ENCODE peak calls at places on chromosomes 2 and 18, in nine cellular contexts. One of them, this sample, is unnamed.

GRCh38 chr2:108935231-108935863 is 53.7 kb downstream of the EDAR start:
- DNase-seq in SJSA1: no peak
- DNase-seq in NCI-H1105: peak; percentile 45
- DNase-seq in HFFc6: no peak
- DNase-seq in BJ: no peak
- DNase-seq in hepatocyte: no peak
- DNase-seq in EH: no peak
- DNase-seq in PC-3: no peak
- DNase-seq in frontal cortex: no peak
- DNase-seq in this sample: no peak

GRCh38 chr2:187527262-187527661 is 27.0 kb downstream of the TFPI start:
- DNase-seq in SJSA1: no peak
- DNase-seq in NCI-H1105: no peak
- DNase-seq in HFFc6: no peak
- DNase-seq in BJ: peak; percentile 19
- DNase-seq in hepatocyte: no peak
- DNase-seq in EH: peak; percentile 89
- DNase-seq in PC-3: peak; percentile 83
- DNase-seq in frontal cortex: no peak
- DNase-seq in this sample: no peak

GRCh38 chr2:115654362-115654761 is 1211.9 kb downstream of the DPP10 start:
- DNase-seq in SJSA1: no peak
- DNase-seq in NCI-H1105: no peak
- DNase-seq in HFFc6: no peak
- DNase-seq in BJ: no peak
- DNase-seq in hepatocyte: no peak
- DNase-seq in EH: no peak
- DNase-seq in PC-3: no peak
- DNase-seq in frontal cortex: no peak
- DNase-seq in this sample: no peak

GRCh38 chr2:12796617-12797016 is 79.9 kb downstream of the TRIB2 start:
- DNase-seq in SJSA1: peak; percentile 76
- DNase-seq in NCI-H1105: no peak
- DNase-seq in HFFc6: no peak
- DNase-seq in BJ: no peak
- DNase-seq in hepatocyte: no peak
- DNase-seq in EH: no peak
- DNase-seq in PC-3: no peak
- DNase-seq in frontal cortex: no peak
- DNase-seq in this sample: no peak

GRCh38 chr2:215698566-215698965 is 262.7 kb upstream of the FN1 start:
- DNase-seq in SJSA1: peak; percentile 53
- DNase-seq in NCI-H1105: no peak
- DNase-seq in HFFc6: peak; percentile 98
- DNase-seq in BJ: peak; percentile 97
- DNase-seq in hepatocyte: no peak
- DNase-seq in EH: peak; percentile 99
- DNase-seq in PC-3: no peak
- DNase-seq in frontal cortex: no peak
- DNase-seq in this sample: no peak

GRCh38 chr18:26332991-26333390 is 106.7 kb downstream of the TAF4B start:
- DNase-seq in SJSA1: no peak
- DNase-seq in NCI-H1105: no peak
- DNase-seq in HFFc6: no peak
- DNase-seq in BJ: no peak
- DNase-seq in hepatocyte: no peak
- DNase-seq in EH: no peak
- DNase-seq in PC-3: no peak
- DNase-seq in frontal cortex: no peak
- DNase-seq in this sample: no peak

GRCh38 chr2:233459426-233459825 is 105.1 kb downstream of the DGKD start:
- DNase-seq in SJSA1: no peak
- DNase-seq in NCI-H1105: no peak
- DNase-seq in HFFc6: no peak
- DNase-seq in BJ: no peak
- DNase-seq in hepatocyte: no peak
- DNase-seq in EH: no peak
- DNase-seq in PC-3: no peak
- DNase-seq in frontal cortex: no peak
- DNase-seq in this sample: no peak

GRCh38 chr2:14565666-14566065 is 66.9 kb upstream of the LRATD1 start:
- DNase-seq in SJSA1: no peak
- DNase-seq in NCI-H1105: no peak
- DNase-seq in HFFc6: no peak
- DNase-seq in BJ: no peak
- DNase-seq in hepatocyte: no peak
- DNase-seq in EH: no peak
- DNase-seq in PC-3: peak; percentile 19
- DNase-seq in frontal cortex: no peak
- DNase-seq in this sample: no peak

GRCh38 chr18:79405019-79405780 is 9.5 kb downstream of the NFATC1 start:
- DNase-seq in SJSA1: no peak
- DNase-seq in NCI-H1105: peak; percentile 1
- DNase-seq in HFFc6: no peak
- DNase-seq in BJ: no peak
- DNase-seq in hepatocyte: no peak
- DNase-seq in EH: no peak
- DNase-seq in PC-3: no peak
- DNase-seq in frontal cortex: no peak
- DNase-seq in this sample: no peak

GRCh38 chr18:9115984-9116383 is 13.5 kb downstream of the NDUFV2 start:
- DNase-seq in SJSA1: no peak
- DNase-seq in NCI-H1105: no peak
- DNase-seq in HFFc6: no peak
- DNase-seq in BJ: no peak
- DNase-seq in hepatocyte: no peak
- DNase-seq in EH: peak; percentile 49
- DNase-seq in PC-3: no peak
- DNase-seq in frontal cortex: no peak
- DNase-seq in this sample: no peak

GRCh38 chr2:145906356-145906755 is 1386.4 kb upstream of the ZEB2 start:
- DNase-seq in SJSA1: no peak
- DNase-seq in NCI-H1105: no peak
- DNase-seq in HFFc6: no peak
- DNase-seq in BJ: no peak
- DNase-seq in hepatocyte: peak; percentile 8
- DNase-seq in EH: no peak
- DNase-seq in PC-3: peak; percentile 93
- DNase-seq in frontal cortex: no peak
- DNase-seq in this sample: no peak

GRCh38 chr2:132582360-132582759 is 87.6 kb downstream of the LYPD1 start:
- DNase-seq in SJSA1: no peak
- DNase-seq in NCI-H1105: peak; percentile 73
- DNase-seq in HFFc6: no peak
- DNase-seq in BJ: no peak
- DNase-seq in hepatocyte: no peak
- DNase-seq in EH: no peak
- DNase-seq in PC-3: peak; percentile 42
- DNase-seq in frontal cortex: no peak
- DNase-seq in this sample: no peak

GRCh38 chr2:205803507-205803906 is 121.2 kb downstream of the NRP2 start:
- DNase-seq in SJSA1: no peak
- DNase-seq in NCI-H1105: no peak
- DNase-seq in HFFc6: no peak
- DNase-seq in BJ: no peak
- DNase-seq in hepatocyte: no peak
- DNase-seq in EH: no peak
- DNase-seq in PC-3: no peak
- DNase-seq in frontal cortex: no peak
- DNase-seq in this sample: no peak

GRCh38 chr18:36153203-36153602 is 23.5 kb downstream of the ELP2 start:
- DNase-seq in SJSA1: no peak
- DNase-seq in NCI-H1105: no peak
- DNase-seq in HFFc6: peak; percentile 86
- DNase-seq in BJ: peak; percentile 85
- DNase-seq in hepatocyte: peak; percentile 50
- DNase-seq in EH: peak; percentile 96
- DNase-seq in PC-3: no peak
- DNase-seq in frontal cortex: no peak
- DNase-seq in this sample: no peak

GRCh38 chr2:203873921-203874631 is 6.5 kb downstream of the CTLA4 start:
- DNase-seq in SJSA1: no peak
- DNase-seq in NCI-H1105: no peak
- DNase-seq in HFFc6: no peak
- DNase-seq in BJ: no peak
- DNase-seq in hepatocyte: no peak
- DNase-seq in EH: no peak
- DNase-seq in PC-3: peak; percentile 76
- DNase-seq in frontal cortex: no peak
- DNase-seq in this sample: no peak

GRCh38 chr2:193891021-193891420 is 1696.3 kb upstream of the TMEFF2 start:
- DNase-seq in SJSA1: no peak
- DNase-seq in NCI-H1105: no peak
- DNase-seq in HFFc6: no peak
- DNase-seq in BJ: no peak
- DNase-seq in hepatocyte: no peak
- DNase-seq in EH: no peak
- DNase-seq in PC-3: no peak
- DNase-seq in frontal cortex: no peak
- DNase-seq in this sample: no peak

GRCh38 chr2:163716101-163716500 is 19.7 kb downstream of the FIGN start:
- DNase-seq in SJSA1: no peak
- DNase-seq in NCI-H1105: no peak
- DNase-seq in HFFc6: no peak
- DNase-seq in BJ: no peak
- DNase-seq in hepatocyte: no peak
- DNase-seq in EH: no peak
- DNase-seq in PC-3: no peak
- DNase-seq in frontal cortex: no peak
- DNase-seq in this sample: no peak

GRCh38 chr2:192195548-192196418 is 1.1 kb upstream of the TMEFF2 start:
- DNase-seq in SJSA1: peak; percentile 51
- DNase-seq in NCI-H1105: no peak
- DNase-seq in HFFc6: no peak
- DNase-seq in BJ: no peak
- DNase-seq in hepatocyte: peak; percentile 14
- DNase-seq in EH: peak; percentile 57
- DNase-seq in PC-3: peak; percentile 19
- DNase-seq in frontal cortex: peak; percentile 30
- DNase-seq in this sample: no peak

GRCh38 chr2:239971115-239971514 is 54.0 kb downstream of the NDUFA10 start:
- DNase-seq in SJSA1: no peak
- DNase-seq in NCI-H1105: no peak
- DNase-seq in HFFc6: no peak
- DNase-seq in BJ: no peak
- DNase-seq in hepatocyte: no peak
- DNase-seq in EH: no peak
- DNase-seq in PC-3: no peak
- DNase-seq in frontal cortex: no peak
- DNase-seq in this sample: no peak

GRCh38 chr2:146701183-146701582 is 1143.6 kb upstream of the ACVR2A start:
- DNase-seq in SJSA1: no peak
- DNase-seq in NCI-H1105: no peak
- DNase-seq in HFFc6: no peak
- DNase-seq in BJ: no peak
- DNase-seq in hepatocyte: no peak
- DNase-seq in EH: no peak
- DNase-seq in PC-3: peak; percentile 46
- DNase-seq in frontal cortex: no peak
- DNase-seq in this sample: no peak

GRCh38 chr2:214881647-214882205 is 72.2 kb upstream of the BARD1 start:
- DNase-seq in SJSA1: no peak
- DNase-seq in NCI-H1105: no peak
- DNase-seq in HFFc6: no peak
- DNase-seq in BJ: no peak
- DNase-seq in hepatocyte: peak; percentile 22
- DNase-seq in EH: peak; percentile 15
- DNase-seq in PC-3: no peak
- DNase-seq in frontal cortex: no peak
- DNase-seq in this sample: no peak

GRCh38 chr2:86396304-86396785 is 44.8 kb upstream of the KDM3A start:
- DNase-seq in SJSA1: no peak
- DNase-seq in NCI-H1105: no peak
- DNase-seq in HFFc6: peak; percentile 43
- DNase-seq in BJ: no peak
- DNase-seq in hepatocyte: peak; percentile 34
- DNase-seq in EH: peak; percentile 22
- DNase-seq in PC-3: peak; percentile 65
- DNase-seq in frontal cortex: peak; percentile 22
- DNase-seq in this sample: no peak

GRCh38 chr2:26850565-26850964 is 2.6 kb downstream of the DPYSL5 start:
- DNase-seq in SJSA1: no peak
- DNase-seq in NCI-H1105: no peak
- DNase-seq in HFFc6: no peak
- DNase-seq in BJ: no peak
- DNase-seq in hepatocyte: no peak
- DNase-seq in EH: no peak
- DNase-seq in PC-3: no peak
- DNase-seq in frontal cortex: no peak
- DNase-seq in this sample: no peak

GRCh38 chr2:190766174-190766572 is 114.4 kb upstream of the GLS start:
- DNase-seq in SJSA1: no peak
- DNase-seq in NCI-H1105: no peak
- DNase-seq in HFFc6: no peak
- DNase-seq in BJ: no peak
- DNase-seq in hepatocyte: no peak
- DNase-seq in EH: no peak
- DNase-seq in PC-3: peak; percentile 22
- DNase-seq in frontal cortex: no peak
- DNase-seq in this sample: no peak

GRCh38 chr2:71226391-71226964 is 425 bp downstream of the PAIP2B start:
- DNase-seq in SJSA1: peak; percentile 42
- DNase-seq in NCI-H1105: peak; percentile 81
- DNase-seq in HFFc6: no peak
- DNase-seq in BJ: no peak
- DNase-seq in hepatocyte: peak; percentile 55
- DNase-seq in EH: peak; percentile 2
- DNase-seq in PC-3: peak; percentile 29
- DNase-seq in frontal cortex: no peak
- DNase-seq in this sample: peak; percentile 5

GRCh38 chr2:30688956-30689401 is 118.3 kb downstream of the CAPN13 start:
- DNase-seq in SJSA1: peak; percentile 24
- DNase-seq in NCI-H1105: no peak
- DNase-seq in HFFc6: no peak
- DNase-seq in BJ: no peak
- DNase-seq in hepatocyte: no peak
- DNase-seq in EH: no peak
- DNase-seq in PC-3: no peak
- DNase-seq in frontal cortex: no peak
- DNase-seq in this sample: no peak

GRCh38 chr2:111667542-111668273 is 216.3 kb downstream of the ANAPC1 start:
- DNase-seq in SJSA1: peak; percentile 65
- DNase-seq in NCI-H1105: no peak
- DNase-seq in HFFc6: peak; percentile 65
- DNase-seq in BJ: no peak
- DNase-seq in hepatocyte: peak; percentile 66
- DNase-seq in EH: peak; percentile 86
- DNase-seq in PC-3: peak; percentile 68
- DNase-seq in frontal cortex: no peak
- DNase-seq in this sample: no peak

GRCh38 chr2:128372621-128373341 is 54.1 kb upstream of the HS6ST1 start:
- DNase-seq in SJSA1: no peak
- DNase-seq in NCI-H1105: no peak
- DNase-seq in HFFc6: no peak
- DNase-seq in BJ: no peak
- DNase-seq in hepatocyte: no peak
- DNase-seq in EH: no peak
- DNase-seq in PC-3: no peak
- DNase-seq in frontal cortex: no peak
- DNase-seq in this sample: no peak

GRCh38 chr18:55585586-55586521 is 2.1 kb downstream of the TCF4 start:
- DNase-seq in SJSA1: no peak
- DNase-seq in NCI-H1105: peak; percentile 25
- DNase-seq in HFFc6: no peak
- DNase-seq in BJ: no peak
- DNase-seq in hepatocyte: no peak
- DNase-seq in EH: peak; percentile 51
- DNase-seq in PC-3: no peak
- DNase-seq in frontal cortex: no peak
- DNase-seq in this sample: no peak

GRCh38 chr2:181421131-181421458 is 36.1 kb upstream of the ITGA4 start:
- DNase-seq in SJSA1: no peak
- DNase-seq in NCI-H1105: no peak
- DNase-seq in HFFc6: no peak
- DNase-seq in BJ: no peak
- DNase-seq in hepatocyte: no peak
- DNase-seq in EH: no peak
- DNase-seq in PC-3: no peak
- DNase-seq in frontal cortex: no peak
- DNase-seq in this sample: no peak